ENCODE peak calls at places on chromosomes 5 and 9, in five cellular contexts. V, G, P, R and L are unnamed samples.
A peak's percentile ranks its signal among the peaks of the same experiment; 100 is the strongest.

GRCh38 chr5:82297711-82298110 is 19.6 kb upstream of the RPS23 start:
- DNase-seq in P (no peak), V (no peak), G (no peak), R (no peak), L (no peak)

GRCh38 chr5:40477856-40478546 is 201.7 kb upstream of the PTGER4 start:
- DNase-seq in G (peak; percentile 38), P (no peak), V (no peak), R (no peak), L (peak; percentile 54)

GRCh38 chr5:124891179-124891578 is 144.7 kb upstream of the ZNF608 start:
- DNase-seq in R (no peak), V (no peak), G (no peak), P (no peak), L (no peak)

GRCh38 chr5:150904479-150905311 is at the start of gene ZNF300:
- DNase-seq in V (peak; percentile 79), G (peak; percentile 95), R (peak; percentile 85), P (peak; percentile 69), L (peak; percentile 90)

GRCh38 chr5:27571681-27572080 is 533.3 kb upstream of the CDH9 start:
- DNase-seq in V (no peak), P (no peak), R (no peak), G (no peak), L (no peak)

GRCh38 chr9:98502976-98503325 is 205.8 kb downstream of the GABBR2 start:
- DNase-seq in V (peak; percentile 72), R (peak; percentile 64), G (peak; percentile 32), P (no peak), L (peak; percentile 73)

GRCh38 chr5:142600611-142601360 is 85.1 kb downstream of the FGF1 start:
- DNase-seq in G (peak; percentile 81), P (no peak), V (no peak), R (peak; percentile 56), L (no peak)

GRCh38 chr5:125659316-125660071 is 763.7 kb upstream of the GRAMD2B start:
- DNase-seq in V (no peak), P (no peak), G (peak; percentile 73), R (no peak), L (no peak)

GRCh38 chr9:132798817-132799790 is 79.0 kb downstream of the AK8 start:
- DNase-seq in R (peak; percentile 37), P (no peak), V (peak; percentile 62), G (no peak), L (no peak)

GRCh38 chr5:7904170-7904569 is 35.2 kb downstream of the MTRR start:
- DNase-seq in V (no peak), G (peak; percentile 74), P (no peak), R (no peak), L (peak; percentile 83)

GRCh38 chr5:16776611-16777251 is 159.4 kb downstream of the MYO10 start:
- DNase-seq in P (no peak), V (no peak), G (no peak), R (peak; percentile 66), L (no peak)

GRCh38 chr9:134413890-134414731 is 87.9 kb downstream of the RXRA start:
- DNase-seq in V (peak; percentile 64), P (no peak), G (peak; percentile 84), R (peak; percentile 79), L (peak; percentile 97)

GRCh38 chr5:157049605-157050004 is 9.3 kb downstream of the HAVCR1 start:
- DNase-seq in G (peak; percentile 16), V (no peak), R (peak; percentile 40), P (no peak), L (peak; percentile 74)

GRCh38 chr5:105101597-105101996 is 1539.0 kb upstream of the NUDT12 start:
- DNase-seq in G (peak; percentile 25), P (no peak), R (peak; percentile 63), V (no peak), L (no peak)

GRCh38 chr9:106587021-106587420 is 275.9 kb upstream of the ZNF462 start:
- DNase-seq in R (no peak), V (no peak), P (no peak), G (peak; percentile 9), L (peak; percentile 33)

GRCh38 chr5:96155156-96155555 is 193.5 kb upstream of the ELL2 start:
- DNase-seq in P (no peak), R (no peak), V (no peak), G (no peak), L (no peak)

GRCh38 chr5:157148734-157149615 is 6.3 kb upstream of the MED7 start:
- DNase-seq in R (peak; percentile 85), G (peak; percentile 26), P (peak; percentile 87), V (peak; percentile 76), L (peak; percentile 85)

GRCh38 chr9:111945216-111945615 is 48.6 kb downstream of the UGCG start:
- DNase-seq in V (no peak), G (peak; percentile 64), P (no peak), R (no peak), L (no peak)

GRCh38 chr5:31783762-31784161 is 144.8 kb downstream of the PDZD2 start:
- DNase-seq in V (no peak), P (no peak), G (no peak), R (no peak), L (no peak)

GRCh38 chr5:132963175-132964104 is at the start of gene AFF4:
- DNase-seq in G (peak; percentile 89), R (peak; percentile 99), V (peak; percentile 96), P (peak; percentile 92), L (peak; percentile 96)

GRCh38 chr9:33124716-33125378 is 42.3 kb downstream of the B4GALT1 start:
- DNase-seq in P (no peak), R (no peak), G (no peak), V (no peak), L (no peak)

GRCh38 chr9:99030082-99030481 is 74.8 kb upstream of the TGFBR1 start:
- DNase-seq in G (peak; percentile 99), P (no peak), R (peak; percentile 30), V (no peak), L (no peak)

GRCh38 chr5:98492258-98492657 is 281.2 kb upstream of the RGMB start:
- DNase-seq in P (no peak), G (no peak), V (no peak), R (no peak), L (peak; percentile 41)

GRCh38 chr9:111961011-111961410 is 64.4 kb downstream of the UGCG start:
- DNase-seq in P (no peak), V (no peak), G (peak; percentile 73), R (no peak), L (no peak)

GRCh38 chr5:154610321-154611154 is 132.5 kb upstream of the HAND1 start:
- DNase-seq in R (peak; percentile 90), V (peak; percentile 81), P (peak; percentile 56), G (peak; percentile 11), L (peak; percentile 91)

GRCh38 chr9:128384801-128385492 is 13.8 kb downstream of the URM1 start:
- DNase-seq in V (no peak), G (no peak), P (no peak), R (no peak), L (no peak)

GRCh38 chr9:124504530-124505005 is 2.6 kb downstream of the NR5A1 start:
- DNase-seq in R (no peak), V (no peak), G (no peak), P (no peak), L (no peak)

GRCh38 chr9:124505901-124506346 is 1.3 kb downstream of the NR5A1 start:
- DNase-seq in G (no peak), V (no peak), R (no peak), P (no peak), L (no peak)

GRCh38 chr9:124502711-124503702 is 4.2 kb downstream of the NR5A1 start:
- DNase-seq in P (no peak), V (no peak), R (no peak), G (no peak), L (no peak)

GRCh38 chr9:124505006-124505900 is 1.9 kb downstream of the NR5A1 start:
- DNase-seq in P (no peak), V (no peak), G (no peak), R (no peak), L (no peak)

GRCh38 chr9:124503713-124504529 is 3.3 kb downstream of the NR5A1 start:
- DNase-seq in P (no peak), V (no peak), G (no peak), R (no peak), L (no peak)
- H3K27ac ChIP-seq in P (no peak overlapping the region), V (no peak overlapping the region), G (no peak overlapping the region), R (no peak overlapping the region), L (no peak overlapping the region)

GRCh38 chr5:36414869-36415282 is 113.2 kb upstream of the RANBP3L start:
- DNase-seq in V (no peak), G (no peak), R (peak; percentile 79), P (no peak), L (peak; percentile 58)
- TF ChIP-seq CTCF in V (peak; percentile 30), G (peak; percentile 45), R (peak; percentile 66), P (no peak), L (peak; percentile 76)

DNA sequence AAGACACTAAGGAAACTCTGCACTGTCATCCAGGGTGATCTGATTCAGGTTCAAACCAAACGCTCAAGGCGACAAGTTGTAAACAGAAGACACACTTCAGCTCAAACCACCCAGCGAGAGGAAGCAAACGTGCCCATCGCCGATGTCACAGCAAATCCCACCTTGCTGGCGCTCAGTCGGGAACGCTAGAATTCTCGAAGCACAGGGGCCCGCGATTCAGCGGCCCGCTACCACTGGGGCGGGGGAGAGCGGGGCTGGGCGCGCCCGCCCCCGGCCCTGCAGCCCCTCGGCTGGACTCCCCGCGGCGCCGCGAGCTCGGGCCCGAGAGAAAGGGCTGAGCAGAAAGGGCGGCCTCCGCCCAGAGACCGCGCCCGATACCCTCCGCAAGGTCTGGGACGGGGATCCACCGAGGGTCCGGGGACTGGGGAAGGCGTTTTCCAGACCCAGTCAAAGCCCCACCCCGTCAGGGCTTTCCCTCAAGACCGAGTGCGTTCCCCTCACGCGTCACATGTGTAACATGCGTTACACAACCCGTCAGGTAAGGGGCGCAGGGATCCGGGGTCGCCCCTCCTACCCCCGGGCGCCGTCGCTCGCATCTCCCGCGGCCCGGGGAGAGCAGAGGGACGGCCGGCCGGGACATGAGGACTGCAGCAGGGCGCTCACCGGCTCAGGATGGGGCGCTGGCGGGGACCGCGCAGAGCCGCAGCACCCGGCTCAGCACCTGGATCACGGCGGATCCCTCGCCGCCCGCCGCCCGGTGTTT is 461 bp downstream of the AGTPBP1 start:
- DNase-seq in G (peak; percentile 8), P (peak; percentile 71), V (peak; percentile 54), R (peak; percentile 75), L (peak; percentile 38)
- H3K27ac ChIP-seq in G (peak overlapping the region; percentile 71), P (peak overlapping the region; percentile 93), V (peak overlapping the region; percentile 96), R (peak overlapping the region; percentile 96), L (peak overlapping the region; percentile 89)

GRCh38 chr5:78647838-78648358 is 674 bp downstream of the LHFPL2 start:
- DNase-seq in G (peak; percentile 64), R (peak; percentile 78), P (no peak), V (peak; percentile 49), L (peak; percentile 52)
- TF ChIP-seq CTCF in G (no peak), R (no peak), P (no peak), V (no peak), L (peak; percentile 46)

GRCh38 chr5:56350595-56351170 is 117.6 kb upstream of the ANKRD55 start:
- DNase-seq in R (peak; percentile 85), G (peak; percentile 87), P (no peak), V (peak; percentile 46), L (peak; percentile 98)
- H3K27ac ChIP-seq in R (peak overlapping the region; percentile 77), G (peak overlapping the region; percentile 41), P (no peak overlapping the region), V (peak overlapping the region; percentile 20), L (peak overlapping the region; percentile 38)